ENCODE peak calls at places on chromosomes 7 and 10, in six cellular contexts. V is brain microvascular endothelial cell; S is IMR-90; F is cardiac muscle cell; X is CD4-positive, alpha-beta T cell; I is AG04450. E is an unnamed sample.

GRCh38 chr10:93879273-93879672 is 14.5 kb upstream of the SLC35G1 start:
- DNase-seq in V (no peak), I (no peak), X (no peak), S (no peak), F (no peak), E (no peak)

GRCh38 chr7:150375662-150376521 is 3.2 kb upstream of the ZNF775 start:
- DNase-seq in X (no peak), F (no peak), V (no peak), S (no peak), I (no peak), E (no peak)

GRCh38 chr7:116316838-116317612 is 106.7 kb downstream of the TES start:
- DNase-seq in I (peak), X (no peak), F (peak), S (peak), V (peak), E (peak)

GRCh38 chr10:95964786-95965185 is 57.0 kb downstream of the CC2D2B start:
- DNase-seq in S (no peak), X (no peak), V (no peak), I (no peak), F (peak), E (no peak)

GRCh38 chr10:120221873-120222485 is 235.0 kb upstream of the PLPP4 start:
- DNase-seq in X (no peak), I (no peak), S (no peak), F (peak), V (peak), E (no peak)

GRCh38 chr7:2544541-2545188 is 10.7 kb downstream of the BRAT1 start:
- DNase-seq in I (no peak), S (no peak), X (no peak), F (no peak), V (no peak), E (no peak)

GRCh38 chr10:110425684-110426293 is 71.9 kb upstream of the DUSP5 start:
- DNase-seq in S (peak), V (peak), X (no peak), I (peak), F (peak), E (no peak)

GRCh38 chr10:3977761-3978160 is 192.8 kb upstream of the KLF6 start:
- DNase-seq in V (no peak), S (no peak), I (no peak), X (no peak), F (no peak), E (no peak)

GRCh38 chr10:121978511-121978910 is 3.5 kb upstream of the NSMCE4A start:
- DNase-seq in F (no peak), V (no peak), X (no peak), I (no peak), S (no peak), E (no peak)

GRCh38 chr10:86122646-86123045 is 243.9 kb downstream of the GRID1 start:
- DNase-seq in X (no peak), V (no peak), F (no peak), S (no peak), I (no peak), E (no peak)

GRCh38 chr10:11793762-11794479 is 29.2 kb upstream of the PROSER2 start:
- DNase-seq in F (peak), S (peak), I (no peak), X (no peak), V (peak), E (no peak)

GRCh38 chr7:90473819-90474218 is 4.4 kb downstream of the PTTG1IP2 start:
- DNase-seq in S (no peak), I (no peak), V (no peak), X (no peak), F (peak), E (no peak)

GRCh38 chr10:63237396-63237795 is 104.3 kb downstream of the NRBF2 start:
- DNase-seq in F (no peak), X (no peak), I (no peak), V (no peak), S (no peak), E (peak)

GRCh38 chr7:30977896-30978564 is 14.3 kb downstream of the GHRHR start:
- DNase-seq in F (peak), I (no peak), X (no peak), V (no peak), S (peak), E (no peak)

GRCh38 chr10:107971973-107972372 is 807.5 kb upstream of the SORCS1 start:
- DNase-seq in I (no peak), F (peak), V (no peak), S (no peak), X (no peak), E (peak)

GRCh38 chr10:61153766-61154165 is 209.8 kb upstream of the RHOBTB1 start:
- DNase-seq in S (no peak), X (no peak), V (no peak), I (no peak), F (peak), E (no peak)

GRCh38 chr7:2471396-2471795 is 4.8 kb downstream of the GRIFIN start:
- DNase-seq in X (no peak), V (no peak), F (peak), S (peak), I (no peak), E (no peak)

GRCh38 chr7:368651-369475 is 78.9 kb downstream of the FOXL3 start:
- DNase-seq in I (no peak), F (no peak), X (peak), V (no peak), S (no peak), E (peak)

GRCh38 chr10:91607661-91608442 is 25.0 kb downstream of the PPP1R3C start:
- DNase-seq in X (no peak), S (no peak), F (peak), V (peak), I (no peak), E (no peak)

GRCh38 chr10:121310151-121310711 is 288.0 kb downstream of the FGFR2 start:
- DNase-seq in I (no peak), S (no peak), V (no peak), X (no peak), F (no peak), E (no peak)

GRCh38 chr10:78552261-78552811 is 516.4 kb upstream of the ZMIZ1 start:
- DNase-seq in V (peak), X (no peak), S (peak), I (peak), F (peak), E (no peak)

GRCh38 chr10:93993782-93994668 is at the start of gene PLCE1:
- DNase-seq in S (peak), V (no peak), X (no peak), F (peak), I (no peak), E (no peak)

GRCh38 chr10:78178940-78179339 is 145.3 kb downstream of the RPS24 start:
- DNase-seq in S (peak), V (peak), I (no peak), F (peak), X (no peak), E (no peak)

GRCh38 chr7:157490465-157490912 is 153.7 kb downstream of the DNAJB6 start:
- DNase-seq in I (no peak), V (peak), S (peak), F (peak), X (peak), E (peak)

GRCh38 chr7:87001214-87001613 is 58.2 kb downstream of the ELAPOR2 start:
- DNase-seq in V (no peak), S (no peak), F (peak), X (no peak), I (no peak), E (no peak)

GRCh38 chr10:5611899-5612680 is 54.3 kb downstream of the ASB13 start:
- DNase-seq in I (no peak), X (no peak), F (no peak), V (no peak), S (no peak), E (no peak)

GRCh38 chr7:87564290-87564963 is 36.3 kb downstream of the ABCB1 start:
- DNase-seq in V (no peak), F (peak), X (no peak), S (no peak), I (no peak), E (no peak)

GRCh38 chr10:43395571-43396060 is 13.4 kb downstream of the HNRNPF start:
- DNase-seq in X (peak), I (no peak), V (peak), S (peak), F (peak), E (no peak)

GRCh38 chr7:37201003-37201875 is 247.4 kb downstream of the ELMO1 start:
- DNase-seq in I (peak), F (peak), S (peak), X (no peak), V (peak), E (no peak)

GRCh38 chr10:119104653-119105024 is 726 bp downstream of the DENND10 start:
- DNase-seq in V (no peak), F (peak), X (no peak), S (no peak), I (no peak), E (no peak)

GRCh38 chr10:107619124-107619523 is 454.6 kb upstream of the SORCS1 start:
- DNase-seq in X (no peak), F (no peak), S (no peak), V (no peak), I (no peak), E (no peak)

GRCh38 chr10:132512693-132513345 is 24.8 kb upstream of the INPP5A start:
- DNase-seq in S (no peak), F (no peak), V (no peak), X (no peak), I (no peak), E (no peak)

GRCh38 chr10:91700273-91700672 is 67.4 kb upstream of the PPP1R3C start:
- DNase-seq in F (no peak), V (no peak), S (no peak), X (no peak), I (no peak), E (no peak)

GRCh38 chr7:151448261-151449252 is 8.6 kb upstream of the CRYGN start:
- DNase-seq in S (peak), I (no peak), X (peak), F (peak), V (peak), E (no peak)
- H3K27ac ChIP-seq in S (no peak), I (no peak), X (no peak), F (no peak), V (no peak), E (no peak)

DNA sequence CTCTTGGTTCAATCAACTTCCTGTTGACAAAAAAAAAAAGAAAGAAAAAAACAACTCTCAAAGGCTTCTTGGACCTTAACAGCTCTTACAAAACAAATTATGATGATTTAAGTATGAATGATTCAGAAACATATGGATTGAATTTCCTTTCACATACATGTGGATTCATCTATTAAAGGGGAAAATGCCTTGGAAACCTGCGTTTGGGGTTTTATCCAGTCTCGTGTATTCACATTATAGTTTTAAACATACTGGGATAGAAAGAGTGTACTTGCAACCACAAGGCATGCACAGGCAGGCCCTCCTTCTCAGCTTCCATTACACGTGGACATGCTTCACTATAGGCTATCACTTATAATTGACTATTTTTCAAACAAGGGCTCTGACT is 286.7 kb downstream of the INHBA start:
- DNase-seq in V (no peak), S (peak), I (no peak), F (no peak), X (no peak), E (no peak)
- H3K27ac ChIP-seq in V (no peak), S (no peak), I (no peak), F (no peak), X (no peak), E (peak)

DNA sequence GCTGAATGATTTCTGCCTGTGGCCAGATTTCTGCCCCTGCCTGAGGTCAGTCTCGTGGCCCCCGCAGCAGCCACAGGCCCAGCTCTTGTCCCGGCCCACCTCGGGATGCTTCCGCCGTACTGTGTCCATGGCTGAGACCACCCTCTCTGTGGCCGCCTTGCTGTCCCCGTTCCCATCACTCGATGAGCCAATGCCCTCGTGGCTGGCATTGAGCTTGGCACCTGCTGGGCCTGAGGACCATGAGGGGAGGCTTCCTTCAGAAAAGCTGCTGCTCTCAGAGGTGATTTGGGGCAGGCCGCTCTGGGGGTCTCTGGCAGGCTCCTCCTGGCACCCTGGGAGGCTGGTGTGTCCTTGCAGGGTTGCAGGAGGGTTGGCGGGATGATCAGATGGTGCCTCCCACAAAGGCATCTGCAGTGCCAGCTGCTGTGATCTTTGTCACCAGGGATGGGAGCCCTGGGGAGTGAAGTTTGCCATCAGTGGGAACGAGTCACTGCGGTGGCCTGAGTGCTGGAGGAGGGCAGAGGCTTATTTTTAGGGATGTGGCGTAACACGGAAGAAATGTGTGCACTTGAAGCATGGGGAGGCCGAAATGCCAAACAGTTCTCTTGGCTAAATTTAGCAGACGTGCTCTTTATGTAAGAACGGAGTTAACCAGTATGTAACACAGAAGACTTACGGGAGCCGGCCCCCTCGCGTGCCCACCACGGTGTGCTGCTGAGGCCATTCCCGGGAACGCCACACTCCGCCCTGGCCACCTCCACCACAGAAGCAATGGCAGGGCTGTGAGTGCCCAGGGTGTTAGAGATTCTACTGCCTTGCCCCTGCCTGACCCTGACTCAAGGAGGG is 47.7 kb downstream of the VIPR2 start:
- DNase-seq in I (no peak), X (no peak), S (no peak), F (no peak), V (no peak), E (no peak)
- H3K27ac ChIP-seq in I (no peak), X (no peak), S (no peak), F (peak), V (no peak), E (no peak)

DNA sequence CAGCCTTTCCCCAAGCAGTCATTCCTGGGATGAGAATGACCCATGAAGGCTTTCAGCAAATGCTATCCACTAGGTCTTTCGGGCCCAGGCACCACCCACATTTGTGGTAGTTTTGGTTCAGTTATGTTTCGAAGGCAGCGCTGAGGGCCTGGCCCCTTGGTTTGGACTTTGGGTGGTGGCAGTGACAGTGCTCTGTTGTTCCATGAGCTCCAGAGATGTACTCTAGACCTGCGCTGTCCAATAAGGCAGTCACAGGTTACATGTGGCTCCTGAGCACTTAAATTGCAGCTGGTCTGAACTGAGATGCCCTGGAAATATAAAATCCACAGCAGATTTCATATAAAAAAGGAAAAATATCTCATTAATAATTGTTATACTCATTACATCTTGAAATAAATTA is 209.6 kb downstream of the CCSER2 start:
- DNase-seq in V (no peak), S (no peak), F (no peak), X (no peak), I (no peak), E (no peak)
- H3K27ac ChIP-seq in V (no peak), S (no peak), F (no peak), X (no peak), I (no peak), E (no peak)

GRCh38 chr7:83695126-83695960 is 46.4 kb upstream of the SEMA3E start:
- DNase-seq in X (no peak), F (no peak), I (no peak), V (no peak), S (no peak), E (no peak)
- H3K27ac ChIP-seq in X (no peak), F (no peak), I (no peak), V (no peak), S (no peak), E (no peak)

DNA sequence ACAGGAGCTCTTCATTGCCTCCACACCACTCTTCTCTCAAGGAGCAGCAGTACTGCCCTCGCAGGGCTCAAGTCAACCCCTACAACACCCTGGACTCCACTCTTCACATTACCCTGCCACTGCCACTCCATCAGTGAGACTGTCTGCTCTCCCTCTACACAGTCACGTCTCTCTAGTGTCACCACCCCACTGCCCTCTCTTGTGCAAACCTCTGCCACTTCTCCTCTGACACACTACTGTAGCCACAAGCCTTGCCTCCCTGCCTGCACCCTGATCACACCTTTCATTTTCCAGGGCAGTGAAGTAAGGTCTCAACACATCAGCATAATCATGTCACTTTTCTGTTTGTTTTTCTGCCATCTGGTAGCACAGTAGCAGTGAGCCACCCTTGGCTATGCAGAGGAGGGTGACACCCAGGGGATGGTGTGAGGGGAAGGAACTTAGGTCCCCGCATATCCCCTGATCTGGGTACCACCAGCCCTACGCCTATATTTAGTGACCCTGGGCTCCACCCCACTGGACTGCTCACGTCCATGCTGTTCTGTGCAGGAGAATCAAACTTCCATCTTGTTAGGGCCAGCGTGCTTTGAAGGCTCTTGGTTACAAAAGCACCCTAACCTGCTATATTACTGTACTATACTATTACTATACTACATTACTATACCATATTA is 1.6 kb downstream of the C10orf143 start:
- DNase-seq in X (no peak), V (no peak), I (no peak), S (no peak), F (no peak), E (no peak)
- H3K27ac ChIP-seq in X (no peak), V (no peak), I (no peak), S (no peak), F (no peak), E (no peak)

GRCh38 chr7:77310982-77311381 is 105.2 kb downstream of the GSAP start:
- DNase-seq in S (no peak), F (no peak), X (no peak), I (no peak), V (no peak), E (no peak)
- H3K27ac ChIP-seq in S (no peak), F (no peak), X (no peak), I (no peak), V (no peak), E (peak)

DNA sequence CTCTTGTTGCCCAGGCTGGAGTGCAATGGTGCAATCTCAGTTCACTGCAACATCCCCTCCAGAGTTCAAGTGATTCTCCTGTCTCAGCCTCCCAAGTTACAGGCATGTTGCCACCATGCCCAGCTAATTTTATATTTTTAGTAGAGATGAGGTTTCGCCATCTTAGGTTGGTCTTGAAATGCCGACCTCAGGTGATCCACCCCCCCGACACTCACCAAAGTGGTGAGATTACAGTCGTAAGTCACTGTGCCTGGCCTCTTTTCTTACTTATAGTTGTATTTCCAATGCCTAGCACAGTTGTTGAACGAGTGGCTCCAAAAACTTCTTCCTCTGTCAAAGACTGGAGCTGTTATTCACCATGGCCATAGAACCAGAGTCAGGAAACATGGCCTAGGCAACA is 6.7 kb downstream of the RNF216 start:
- DNase-seq in I (no peak), V (no peak), X (no peak), F (no peak), S (no peak), E (no peak)
- H3K27ac ChIP-seq in I (no peak), V (no peak), X (no peak), F (no peak), S (no peak), E (no peak)

E was measured in epithelial cell of prostate.